ENCODE peak calls at places on chromosomes 5 and 9, in eight cellular contexts. O, I, M, T, G, Z, B and K are unnamed samples.

GRCh38 chr5:95238560-95239325 is 46.2 kb downstream of the MCTP1 start:
- DNase-seq in O (peak; percentile 6), I (no peak), M (peak; percentile 65), T (peak; percentile 11), G (no peak), Z (peak; percentile 31), B (no peak), K (no peak)

GRCh38 chr9:120258096-120258495 is 321.9 kb downstream of the CDK5RAP2 start:
- DNase-seq in O (no peak), I (no peak), M (no peak), T (no peak), G (no peak), Z (no peak), B (no peak), K (no peak)

GRCh38 chr9:18778846-18779245 is 254.2 kb downstream of the SAXO1 start:
- DNase-seq in O (no peak), I (no peak), M (no peak), T (no peak), G (no peak), Z (no peak), B (no peak), K (no peak)

GRCh38 chr5:139747583-139748504 is 47.8 kb upstream of the PSD2 start:
- DNase-seq in O (no peak), I (no peak), M (peak; percentile 44), T (peak; percentile 71), G (peak; percentile 80), Z (no peak), B (no peak), K (no peak)

GRCh38 chr9:134863941-134864820 is 16.4 kb upstream of the FCN2 start:
- DNase-seq in O (no peak), I (no peak), M (no peak), T (no peak), G (no peak), Z (peak; percentile 12), B (no peak), K (no peak)

GRCh38 chr5:56259002-56259511 is 25.9 kb upstream of the ANKRD55 start:
- DNase-seq in O (peak; percentile 37), I (no peak), M (peak; percentile 96), T (peak; percentile 29), G (no peak), Z (peak; percentile 90), B (no peak), K (peak; percentile 60)

GRCh38 chr5:37435261-37435660 is 56.1 kb downstream of the WDR70 start:
- DNase-seq in O (no peak), I (no peak), M (peak; percentile 71), T (no peak), G (no peak), Z (peak; percentile 18), B (no peak), K (no peak)

GRCh38 chr9:132631280-132631679 is 38.5 kb downstream of the DDX31 start:
- DNase-seq in O (no peak), I (no peak), M (peak; percentile 77), T (no peak), G (no peak), Z (peak; percentile 43), B (no peak), K (no peak)

GRCh38 chr5:53820802-53821171 is 260.3 kb downstream of the NDUFS4 start:
- DNase-seq in O (no peak), I (no peak), M (no peak), T (peak; percentile 32), G (no peak), Z (no peak), B (no peak), K (no peak)

GRCh38 chr9:20032413-20033006 is 243.7 kb upstream of the SLC24A2 start:
- DNase-seq in O (no peak), I (no peak), M (no peak), T (no peak), G (no peak), Z (no peak), B (no peak), K (no peak)

GRCh38 chr5:151233576-151234202 is 9.8 kb upstream of the CCDC69 start:
- DNase-seq in O (no peak), I (no peak), M (no peak), T (peak; percentile 57), G (no peak), Z (no peak), B (no peak), K (no peak)

GRCh38 chr5:57805732-57806131 is 323.1 kb upstream of the ACTBL2 start:
- DNase-seq in O (no peak), I (no peak), M (peak; percentile 53), T (no peak), G (no peak), Z (no peak), B (no peak), K (no peak)

GRCh38 chr5:149719666-149720065 is 10.4 kb upstream of the PPARGC1B start:
- DNase-seq in O (peak; percentile 32), I (no peak), M (peak; percentile 20), T (no peak), G (no peak), Z (no peak), B (no peak), K (no peak)

GRCh38 chr5:7650755-7651154 is 200.2 kb downstream of the CFAP90 start:
- DNase-seq in O (no peak), I (no peak), M (peak; percentile 36), T (no peak), G (no peak), Z (peak; percentile 26), B (no peak), K (no peak)

GRCh38 chr5:159017787-159018186 is 81.9 kb downstream of the EBF1 start:
- DNase-seq in O (peak; percentile 47), I (no peak), M (peak; percentile 68), T (no peak), G (no peak), Z (no peak), B (no peak), K (no peak)

GRCh38 chr5:138128344-138128743 is 10.9 kb downstream of the NME5 start:
- DNase-seq in O (no peak), I (no peak), M (no peak), T (no peak), G (no peak), Z (no peak), B (no peak), K (no peak)

GRCh38 chr5:138132543-138132942 is 6.7 kb downstream of the NME5 start:
- DNase-seq in O (no peak), I (no peak), M (no peak), T (no peak), G (no peak), Z (no peak), B (no peak), K (no peak)

GRCh38 chr5:138129347-138129746 is 9.9 kb downstream of the NME5 start:
- DNase-seq in O (no peak), I (no peak), M (no peak), T (no peak), G (no peak), Z (no peak), B (no peak), K (no peak)
- TF ChIP-seq CTCF in O (no peak), I (no peak), M (no peak), T (no peak), G (no peak), Z (no peak), B (no peak), K (no peak)

GRCh38 chr9:136726631-136727191 is 14.3 kb downstream of the DIPK1B start:
- DNase-seq in O (peak; percentile 58), I (no peak), M (no peak), T (peak; percentile 81), G (no peak), Z (no peak), B (no peak), K (no peak)
- TF ChIP-seq CTCF in O (peak; percentile 50), I (no peak), M (peak; percentile 45), T (peak; percentile 75), G (peak; percentile 34), Z (peak; percentile 48), B (no peak), K (no peak)

DNA sequence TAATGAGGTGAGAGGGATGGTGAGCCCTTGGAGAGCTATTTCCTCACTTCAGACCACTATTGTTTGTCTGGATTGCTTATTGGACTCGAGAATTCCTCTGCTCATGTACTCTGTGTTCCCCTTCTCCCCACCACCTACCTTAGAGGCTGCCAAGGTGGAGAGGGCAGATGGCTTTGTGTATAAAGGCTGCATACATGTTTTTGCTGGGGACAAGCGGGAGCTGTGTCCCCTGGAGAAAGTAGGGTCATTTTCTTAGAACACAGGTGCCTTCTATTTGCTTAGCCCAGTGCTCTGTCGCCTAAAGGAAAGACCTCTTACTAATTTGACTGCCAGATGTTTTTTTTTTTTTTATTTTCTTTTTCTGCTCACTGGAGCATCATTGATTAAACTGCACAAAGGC is 29.7 kb downstream of the RASGRF2 start:
- DNase-seq in O (no peak), I (no peak), M (no peak), T (no peak), G (no peak), Z (no peak), B (no peak), K (no peak)
- TF ChIP-seq CTCF in O (no peak), I (no peak), M (no peak), T (no peak), G (no peak), Z (no peak), B (no peak), K (no peak)

GRCh38 chr5:137078171-137078665 is 420.9 kb downstream of the SPOCK1 start:
- DNase-seq in O (peak; percentile 13), I (peak; percentile 18), M (peak; percentile 59), T (no peak), G (no peak), Z (no peak), B (no peak), K (no peak)

GRCh38 chr5:137071941-137072340 is 427.2 kb downstream of the SPOCK1 start:
- DNase-seq in O (no peak), I (no peak), M (no peak), T (no peak), G (no peak), Z (no peak), B (no peak), K (no peak)

GRCh38 chr5:137072376-137073174 is 426.6 kb downstream of the SPOCK1 start:
- DNase-seq in O (no peak), I (no peak), M (peak; percentile 22), T (no peak), G (no peak), Z (no peak), B (no peak), K (no peak)

GRCh38 chr5:137073192-137073591 is 425.9 kb downstream of the SPOCK1 start:
- DNase-seq in O (no peak), I (no peak), M (peak; percentile 40), T (no peak), G (no peak), Z (no peak), B (no peak), K (no peak)

DNA sequence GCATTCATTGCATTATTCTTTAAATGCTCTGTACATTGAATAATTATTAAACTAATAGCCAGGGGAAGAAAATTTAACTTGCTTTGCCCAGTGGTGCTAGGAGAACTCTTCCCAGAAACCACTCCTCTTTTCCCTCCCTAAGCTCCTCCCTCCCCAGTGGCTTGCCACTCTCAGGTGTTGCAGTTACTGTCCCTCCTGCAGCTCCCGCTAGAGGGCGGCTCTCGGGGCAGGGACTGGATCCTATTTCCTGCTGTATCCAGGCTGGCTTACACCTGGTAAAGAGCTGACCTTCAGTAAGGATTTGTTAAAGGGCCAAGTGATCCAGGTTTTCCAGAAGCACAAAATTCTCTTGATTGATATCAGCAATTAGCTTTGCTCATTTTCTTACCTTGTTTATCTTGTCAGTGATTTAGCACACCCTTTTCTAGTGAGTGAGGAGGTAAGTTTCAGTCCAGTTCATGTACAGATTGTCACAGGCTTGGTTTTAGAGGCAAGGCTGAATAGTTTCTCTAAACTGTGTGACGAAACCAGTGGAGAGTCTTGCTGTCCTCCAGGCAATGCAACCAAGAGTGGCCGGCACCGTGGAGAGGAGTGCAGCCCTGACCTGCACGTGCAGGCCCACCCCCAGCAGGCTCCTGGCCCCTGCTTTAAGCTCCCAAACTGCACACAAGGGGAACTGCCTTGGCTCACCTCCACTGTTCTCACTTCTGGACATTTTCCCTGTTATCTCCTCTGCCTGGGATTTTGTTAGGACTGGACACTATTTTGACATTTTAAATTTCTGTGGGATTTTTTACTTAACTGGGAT is 423.8 kb downstream of the SPOCK1 start:
- DNase-seq in O (peak; percentile 77), I (peak; percentile 69), M (no peak), T (peak; percentile 68), G (peak; percentile 85), Z (no peak), B (peak; percentile 75), K (no peak)
- TF ChIP-seq CTCF in O (peak; percentile 70), I (peak; percentile 66), M (peak; percentile 47), T (peak; percentile 58), G (peak; percentile 78), Z (peak; percentile 70), B (peak; percentile 68), K (peak; percentile 48)